ENCODE peak calls at places on chromosomes 12 and 14, in seven cellular contexts. One of them, this sample, is unnamed.

GRCh38 chr12:92244036-92244435 is 98.4 kb upstream of the BTG1 start:
- DNase-seq in T-cell: no peak
- DNase-seq in GM12865: no peak
- DNase-seq in AG10803: peak; percentile 63
- DNase-seq in foreskin fibroblast: peak; percentile 78
- DNase-seq in amniotic epithelial cell: peak; percentile 97
- DNase-seq in endothelial cell: no peak
- DNase-seq in this sample: no peak

GRCh38 chr12:68506619-68507018 is 104.1 kb upstream of the RAP1B start:
- DNase-seq in T-cell: no peak
- DNase-seq in GM12865: no peak
- DNase-seq in AG10803: no peak
- DNase-seq in foreskin fibroblast: no peak
- DNase-seq in amniotic epithelial cell: no peak
- DNase-seq in endothelial cell: no peak
- DNase-seq in this sample: no peak

GRCh38 chr14:94478420-94478819 is 2.4 kb upstream of the SERPINA9 start:
- DNase-seq in T-cell: no peak
- DNase-seq in GM12865: no peak
- DNase-seq in AG10803: no peak
- DNase-seq in foreskin fibroblast: no peak
- DNase-seq in amniotic epithelial cell: no peak
- DNase-seq in endothelial cell: no peak
- DNase-seq in this sample: no peak

GRCh38 chr14:61178226-61179060 is 102.7 kb downstream of the TMEM30B start:
- DNase-seq in T-cell: no peak
- DNase-seq in GM12865: peak; percentile 61
- DNase-seq in AG10803: peak; percentile 96
- DNase-seq in foreskin fibroblast: peak; percentile 95
- DNase-seq in amniotic epithelial cell: peak; percentile 90
- DNase-seq in endothelial cell: no peak
- DNase-seq in this sample: peak; percentile 94

GRCh38 chr14:30980980-30981379 is 44.5 kb upstream of the AP4S1 start:
- DNase-seq in T-cell: no peak
- DNase-seq in GM12865: no peak
- DNase-seq in AG10803: no peak
- DNase-seq in foreskin fibroblast: no peak
- DNase-seq in amniotic epithelial cell: no peak
- DNase-seq in endothelial cell: no peak
- DNase-seq in this sample: no peak

GRCh38 chr12:1927051-1927680 is 8.7 kb upstream of the CACNA2D4 start:
- DNase-seq in T-cell: no peak
- DNase-seq in GM12865: no peak
- DNase-seq in AG10803: no peak
- DNase-seq in foreskin fibroblast: no peak
- DNase-seq in amniotic epithelial cell: no peak
- DNase-seq in endothelial cell: no peak
- DNase-seq in this sample: no peak

GRCh38 chr14:104732355-104732804 is 8.4 kb downstream of the ADSS1 start:
- DNase-seq in T-cell: no peak
- DNase-seq in GM12865: no peak
- DNase-seq in AG10803: no peak
- DNase-seq in foreskin fibroblast: no peak
- DNase-seq in amniotic epithelial cell: no peak
- DNase-seq in endothelial cell: no peak
- DNase-seq in this sample: no peak

GRCh38 chr14:69580009-69580577 is 5.4 kb upstream of the CCDC177 start:
- DNase-seq in T-cell: no peak
- DNase-seq in GM12865: peak; percentile 57
- DNase-seq in AG10803: peak; percentile 88
- DNase-seq in foreskin fibroblast: peak; percentile 70
- DNase-seq in amniotic epithelial cell: peak; percentile 100
- DNase-seq in endothelial cell: peak; percentile 63
- DNase-seq in this sample: no peak

GRCh38 chr12:110718222-110718908 is 24.3 kb downstream of the PPP1CC start:
- DNase-seq in T-cell: no peak
- DNase-seq in GM12865: no peak
- DNase-seq in AG10803: no peak
- DNase-seq in foreskin fibroblast: no peak
- DNase-seq in amniotic epithelial cell: no peak
- DNase-seq in endothelial cell: no peak
- DNase-seq in this sample: no peak

GRCh38 chr14:24894583-24895242 is 155.2 kb downstream of the STXBP6 start:
- DNase-seq in T-cell: no peak
- DNase-seq in GM12865: no peak
- DNase-seq in AG10803: no peak
- DNase-seq in foreskin fibroblast: no peak
- DNase-seq in amniotic epithelial cell: no peak
- DNase-seq in endothelial cell: no peak
- DNase-seq in this sample: no peak

GRCh38 chr12:81962126-81962856 is 203.1 kb upstream of the PPFIA2 start:
- DNase-seq in T-cell: no peak
- DNase-seq in GM12865: no peak
- DNase-seq in AG10803: no peak
- DNase-seq in foreskin fibroblast: no peak
- DNase-seq in amniotic epithelial cell: no peak
- DNase-seq in endothelial cell: no peak
- DNase-seq in this sample: no peak

GRCh38 chr14:90561920-90562319 is 165.1 kb downstream of the CALM1 start:
- DNase-seq in T-cell: no peak
- DNase-seq in GM12865: no peak
- DNase-seq in AG10803: no peak
- DNase-seq in foreskin fibroblast: no peak
- DNase-seq in amniotic epithelial cell: no peak
- DNase-seq in endothelial cell: no peak
- DNase-seq in this sample: no peak

GRCh38 chr14:75418779-75419768 is 8.7 kb upstream of the JDP2 start:
- DNase-seq in T-cell: no peak
- DNase-seq in GM12865: peak; percentile 62
- DNase-seq in AG10803: no peak
- DNase-seq in foreskin fibroblast: no peak
- DNase-seq in amniotic epithelial cell: peak; percentile 48
- DNase-seq in endothelial cell: peak; percentile 37
- DNase-seq in this sample: no peak

GRCh38 chr14:75254901-75255300 is 23.7 kb upstream of the FOS start:
- DNase-seq in T-cell: no peak
- DNase-seq in GM12865: no peak
- DNase-seq in AG10803: no peak
- DNase-seq in foreskin fibroblast: no peak
- DNase-seq in amniotic epithelial cell: peak; percentile 36
- DNase-seq in endothelial cell: no peak
- DNase-seq in this sample: no peak

GRCh38 chr12:122022393-122023338 is 982 bp downstream of the BCL7A start:
- DNase-seq in T-cell: no peak
- DNase-seq in GM12865: no peak
- DNase-seq in AG10803: peak; percentile 20
- DNase-seq in foreskin fibroblast: peak; percentile 56
- DNase-seq in amniotic epithelial cell: peak; percentile 5
- DNase-seq in endothelial cell: peak; percentile 38
- DNase-seq in this sample: no peak

GRCh38 chr12:53113951-53114350 is 10.7 kb downstream of the SOAT2 start:
- DNase-seq in T-cell: no peak
- DNase-seq in GM12865: no peak
- DNase-seq in AG10803: no peak
- DNase-seq in foreskin fibroblast: no peak
- DNase-seq in amniotic epithelial cell: no peak
- DNase-seq in endothelial cell: no peak
- DNase-seq in this sample: no peak

GRCh38 chr14:73494593-73494992 is 3.9 kb downstream of the RIOX1 start:
- DNase-seq in T-cell: no peak
- DNase-seq in GM12865: no peak
- DNase-seq in AG10803: no peak
- DNase-seq in foreskin fibroblast: no peak
- DNase-seq in amniotic epithelial cell: no peak
- DNase-seq in endothelial cell: no peak
- DNase-seq in this sample: no peak

GRCh38 chr12:49283541-49284429 is 11.2 kb upstream of the PRPH start:
- DNase-seq in T-cell: no peak
- DNase-seq in GM12865: no peak
- DNase-seq in AG10803: no peak
- DNase-seq in foreskin fibroblast: no peak
- DNase-seq in amniotic epithelial cell: no peak
- DNase-seq in endothelial cell: no peak
- DNase-seq in this sample: no peak

GRCh38 chr14:100303925-100304324 is 2.3 kb downstream of the SLC25A29 start:
- DNase-seq in T-cell: no peak
- DNase-seq in GM12865: no peak
- DNase-seq in AG10803: no peak
- DNase-seq in foreskin fibroblast: no peak
- DNase-seq in amniotic epithelial cell: no peak
- DNase-seq in endothelial cell: no peak
- DNase-seq in this sample: no peak

GRCh38 chr12:29781176-29781575 is 2.6 kb downstream of the TMTC1 start:
- DNase-seq in T-cell: no peak
- DNase-seq in GM12865: no peak
- DNase-seq in AG10803: no peak
- DNase-seq in foreskin fibroblast: no peak
- DNase-seq in amniotic epithelial cell: no peak
- DNase-seq in endothelial cell: no peak
- DNase-seq in this sample: no peak

GRCh38 chr12:110345176-110345651 is 58.3 kb downstream of the ANAPC7 start:
- DNase-seq in T-cell: no peak
- DNase-seq in GM12865: no peak
- DNase-seq in AG10803: no peak
- DNase-seq in foreskin fibroblast: no peak
- DNase-seq in amniotic epithelial cell: no peak
- DNase-seq in endothelial cell: no peak
- DNase-seq in this sample: no peak

GRCh38 chr12:6450869-6451347 is 934 bp upstream of the TAPBPL start:
- DNase-seq in T-cell: no peak
- DNase-seq in GM12865: no peak
- DNase-seq in AG10803: no peak
- DNase-seq in foreskin fibroblast: peak; percentile 54
- DNase-seq in amniotic epithelial cell: no peak
- DNase-seq in endothelial cell: no peak
- DNase-seq in this sample: no peak

GRCh38 chr12:28710882-28711281 is 438.2 kb upstream of the FAR2 start:
- DNase-seq in T-cell: no peak
- DNase-seq in GM12865: no peak
- DNase-seq in AG10803: peak; percentile 91
- DNase-seq in foreskin fibroblast: peak; percentile 95
- DNase-seq in amniotic epithelial cell: peak; percentile 94
- DNase-seq in endothelial cell: no peak
- DNase-seq in this sample: peak; percentile 42

GRCh38 chr12:69648476-69648875 is 37.8 kb upstream of the LRRC10 start:
- DNase-seq in T-cell: no peak
- DNase-seq in GM12865: no peak
- DNase-seq in AG10803: peak; percentile 93
- DNase-seq in foreskin fibroblast: peak; percentile 87
- DNase-seq in amniotic epithelial cell: peak; percentile 96
- DNase-seq in endothelial cell: no peak
- DNase-seq in this sample: peak; percentile 20

GRCh38 chr12:96218989-96219678 is 25.0 kb downstream of the ELK3 start:
- DNase-seq in T-cell: no peak
- DNase-seq in GM12865: no peak
- DNase-seq in AG10803: no peak
- DNase-seq in foreskin fibroblast: no peak
- DNase-seq in amniotic epithelial cell: no peak
- DNase-seq in endothelial cell: no peak
- DNase-seq in this sample: no peak

GRCh38 chr12:122988036-122988435 is 7.6 kb downstream of the ARL6IP4 start:
- DNase-seq in T-cell: no peak
- DNase-seq in GM12865: no peak
- DNase-seq in AG10803: no peak
- DNase-seq in foreskin fibroblast: no peak
- DNase-seq in amniotic epithelial cell: no peak
- DNase-seq in endothelial cell: no peak
- DNase-seq in this sample: no peak

GRCh38 chr14:32509632-32510187 is 180.6 kb downstream of the AKAP6 start:
- DNase-seq in T-cell: no peak
- DNase-seq in GM12865: no peak
- DNase-seq in AG10803: peak; percentile 99
- DNase-seq in foreskin fibroblast: peak; percentile 93
- DNase-seq in amniotic epithelial cell: peak; percentile 100
- DNase-seq in endothelial cell: no peak
- DNase-seq in this sample: peak; percentile 79

GRCh38 chr14:78401866-78402265 is 231.7 kb downstream of the NRXN3 start:
- DNase-seq in T-cell: no peak
- DNase-seq in GM12865: no peak
- DNase-seq in AG10803: no peak
- DNase-seq in foreskin fibroblast: no peak
- DNase-seq in amniotic epithelial cell: no peak
- DNase-seq in endothelial cell: no peak
- DNase-seq in this sample: no peak